ENCODE peak calls at places on chromosomes 13 and 19, in ten cellular contexts. J, G, I, V, W, O, S, A, M and Q are unnamed samples.

GRCh38 chr13:42794572-42795275 is 13.3 kb downstream of the FAM216B start:
- DNase-seq in J (no peak), G (no peak), I (no peak), V (no peak), W (no peak), O (no peak), S (no peak), A (no peak), M (no peak), Q (no peak)

GRCh38 chr19:5948697-5949564 is 29.0 kb downstream of the RANBP3 start:
- DNase-seq in J (no peak), G (no peak), I (no peak), V (no peak), W (no peak), O (no peak), S (no peak), A (no peak), M (no peak), Q (peak; percentile 56)

GRCh38 chr13:102461302-102461701 is 59.5 kb upstream of the FGF14 start:
- DNase-seq in J (no peak), G (no peak), I (no peak), V (no peak), W (no peak), O (no peak), S (no peak), A (no peak), M (no peak), Q (no peak)

GRCh38 chr13:63189712-63190111 is 1774.1 kb upstream of the PCDH20 start:
- DNase-seq in J (no peak), G (no peak), I (no peak), V (no peak), W (no peak), O (no peak), S (no peak), A (no peak), M (no peak), Q (no peak)

GRCh38 chr13:50366488-50367174 is 351.4 kb downstream of the KCNRG start:
- DNase-seq in J (no peak), G (no peak), I (no peak), V (no peak), W (no peak), O (no peak), S (no peak), A (peak; percentile 37), M (no peak), Q (no peak)

GRCh38 chr19:15316498-15316897 is 15.8 kb downstream of the BRD4 start:
- DNase-seq in J (no peak), G (no peak), I (no peak), V (no peak), W (no peak), O (no peak), S (no peak), A (no peak), M (no peak), Q (no peak)

GRCh38 chr13:109028626-109029025 is 399.2 kb downstream of the MYO16 start:
- DNase-seq in J (no peak), G (no peak), I (no peak), V (no peak), W (no peak), O (no peak), S (no peak), A (no peak), M (no peak), Q (no peak)

GRCh38 chr19:53553865-53554791 is 16.2 kb downstream of the ZNF331 start:
- DNase-seq in J (no peak), G (peak; percentile 90), I (no peak), V (peak; percentile 64), W (peak; percentile 49), O (peak; percentile 50), S (peak; percentile 53), A (peak; percentile 93), M (peak; percentile 91), Q (peak; percentile 85)

GRCh38 chr19:18021121-18021755 is 13.3 kb downstream of the ARRDC2 start:
- DNase-seq in J (no peak), G (peak; percentile 71), I (no peak), V (peak; percentile 92), W (no peak), O (peak; percentile 52), S (peak; percentile 55), A (peak; percentile 78), M (peak; percentile 82), Q (no peak)

GRCh38 chr19:31595521-31595920 is 246.3 kb upstream of the TSHZ3 start:
- DNase-seq in J (no peak), G (no peak), I (no peak), V (no peak), W (no peak), O (no peak), S (no peak), A (no peak), M (no peak), Q (no peak)